ENCODE peak calls at places on chromosomes 11 and 22, in ten cellular contexts. M is lower leg skin; D is fibroblast of pulmonary artery; A is CD4-positive, alpha-beta memory T cell; H is OCI-LY7; S is mucosa of descending colon; P is GM23248; O is choroid plexus epithelial cell; L is neuronal stem cell; K is tibial nerve. C is an unnamed sample.

GRCh38 chr11:58912124-58912523 is 27.2 kb upstream of the GLYATL1 start:
- DNase-seq in M (no peak), D (peak; percentile 15), A (no peak), H (no peak), S (no peak), P (peak; percentile 46), O (no peak), L (no peak), K (no peak), C (no peak)

GRCh38 chr22:20965104-20965887 is 1.8 kb upstream of the AIFM3 start:
- DNase-seq in M (no peak), D (no peak), A (no peak), H (no peak), S (peak; percentile 72), P (no peak), O (no peak), L (no peak), K (no peak), C (peak; percentile 24)

GRCh38 chr22:22934543-22935055 is 47.0 kb downstream of the IGLL5 start:
- DNase-seq in M (no peak), D (no peak), A (no peak), H (peak; percentile 48), S (peak; percentile 7), P (no peak), O (no peak), L (no peak), K (no peak), C (no peak)

GRCh38 chr11:78196661-78197091 is 8.0 kb downstream of the USP35 start:
- DNase-seq in M (no peak), D (no peak), A (no peak), H (no peak), S (no peak), P (no peak), O (no peak), L (no peak), K (no peak), C (no peak)

GRCh38 chr11:32088117-32088941 is 2.5 kb upstream of the RCN1 start:
- DNase-seq in M (no peak), D (peak; percentile 96), A (no peak), H (no peak), S (no peak), P (peak; percentile 86), O (peak; percentile 95), L (no peak), K (peak; percentile 24), C (peak; percentile 75)

GRCh38 chr11:61581931-61582330 is 1.1 kb upstream of the SYT7 start:
- DNase-seq in M (no peak), D (no peak), A (no peak), H (no peak), S (no peak), P (no peak), O (no peak), L (no peak), K (no peak), C (no peak)

GRCh38 chr11:103832762-103833161 is 203.7 kb upstream of the DDI1 start:
- DNase-seq in M (no peak), D (no peak), A (no peak), H (no peak), S (no peak), P (no peak), O (peak; percentile 36), L (no peak), K (no peak), C (no peak)

GRCh38 chr11:92192141-92192540 is 32.5 kb upstream of the FAT3 start:
- DNase-seq in M (no peak), D (no peak), A (no peak), H (no peak), S (no peak), P (no peak), O (no peak), L (no peak), K (no peak), C (no peak)

GRCh38 chr11:95675585-95675984 is 114.0 kb downstream of the FAM76B start:
- DNase-seq in M (no peak), D (no peak), A (no peak), H (no peak), S (no peak), P (no peak), O (no peak), L (no peak), K (no peak), C (no peak)

DNA sequence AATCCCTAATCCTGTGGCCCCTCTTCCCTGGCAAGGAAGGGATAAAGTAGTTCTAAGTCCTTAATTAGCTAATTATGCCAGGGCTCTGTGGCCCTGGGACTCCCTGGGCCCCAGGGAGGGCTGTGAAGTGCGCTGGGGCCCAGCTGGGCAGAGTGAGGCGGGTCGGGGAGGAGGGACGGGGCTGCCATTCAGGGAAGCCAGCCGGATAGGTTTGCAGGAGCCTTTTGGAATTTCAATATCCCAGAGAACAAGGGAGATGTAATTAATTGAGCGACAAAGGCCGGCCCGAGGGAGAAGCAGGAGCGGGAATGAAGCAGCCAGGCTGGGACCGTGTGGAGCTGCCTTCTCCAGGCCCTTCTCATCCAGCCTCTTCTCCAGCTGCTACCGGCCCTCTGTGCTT is 61.3 kb downstream of the CACNA1I start:
- DNase-seq in M (no peak), D (no peak), A (no peak), H (no peak), S (no peak), P (no peak), O (no peak), L (peak; percentile 21), K (no peak), C (no peak)
- H3K4me3 ChIP-seq in M (no peak overlapping the region), D (no peak overlapping the region), A (no peak overlapping the region), H (no peak overlapping the region), S (no peak overlapping the region), P (no peak overlapping the region), O (no peak overlapping the region), L (no peak overlapping the region), K (no peak overlapping the region), C (no peak overlapping the region)

DNA sequence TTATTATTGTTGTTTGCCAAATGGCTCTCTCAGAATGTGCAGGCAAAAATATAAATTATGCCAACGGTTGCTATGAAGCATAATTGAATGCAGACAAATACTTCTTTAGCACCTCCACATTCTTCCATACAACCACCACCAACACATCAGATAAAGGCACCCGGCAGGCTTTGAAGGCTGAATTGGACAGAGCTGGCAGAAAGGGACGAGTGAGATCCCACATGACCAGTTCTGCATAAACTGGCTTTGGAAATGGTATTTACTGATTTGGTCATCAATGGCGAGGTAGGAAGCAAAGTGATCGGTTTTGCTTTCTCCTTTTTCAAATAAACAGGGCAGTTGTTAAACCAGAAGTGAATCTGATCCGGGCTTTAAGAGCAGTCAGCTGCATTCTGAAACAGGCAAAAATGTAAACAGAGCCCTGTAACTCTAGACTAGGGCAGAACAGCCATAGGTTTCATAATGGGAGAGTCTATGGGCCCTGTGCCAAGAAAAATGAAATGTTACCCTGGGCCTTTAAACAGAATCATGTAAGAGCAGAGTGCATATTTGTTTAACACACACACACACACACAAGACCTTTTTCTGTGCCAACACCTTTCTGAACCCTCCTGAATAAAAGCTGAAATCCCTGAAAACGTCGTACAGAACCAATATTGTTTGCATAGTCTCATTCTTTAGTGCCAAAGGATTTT is 97.7 kb downstream of the MPPED2 start:
- DNase-seq in M (no peak), D (peak; percentile 37), A (no peak), H (no peak), S (no peak), P (no peak), O (peak; percentile 94), L (no peak), K (no peak), C (no peak)
- H3K4me3 ChIP-seq in M (no peak overlapping the region), D (no peak overlapping the region), A (no peak overlapping the region), H (no peak overlapping the region), S (no peak overlapping the region), P (no peak overlapping the region), O (peak overlapping the region; percentile 47), L (no peak overlapping the region), K (no peak overlapping the region), C (no peak overlapping the region)

GRCh38 chr11:66293352-66293751 is 1.7 kb downstream of the TMEM151A start:
- DNase-seq in M (no peak), D (no peak), A (no peak), H (no peak), S (no peak), P (no peak), O (no peak), L (no peak), K (no peak), C (no peak)

GRCh38 chr11:66291303-66291705 is 390 bp upstream of the TMEM151A start:
- DNase-seq in M (no peak), D (no peak), A (no peak), H (no peak), S (no peak), P (no peak), O (no peak), L (no peak), K (no peak), C (no peak)

GRCh38 chr11:66290332-66290629 is 1.3 kb upstream of the YIF1A start:
- DNase-seq in M (no peak), D (no peak), A (no peak), H (no peak), S (no peak), P (no peak), O (no peak), L (no peak), K (no peak), C (no peak)

GRCh38 chr11:66292543-66293332 is 1.0 kb downstream of the TMEM151A start:
- DNase-seq in M (no peak), D (no peak), A (no peak), H (no peak), S (no peak), P (no peak), O (no peak), L (no peak), K (no peak), C (no peak)

DNA sequence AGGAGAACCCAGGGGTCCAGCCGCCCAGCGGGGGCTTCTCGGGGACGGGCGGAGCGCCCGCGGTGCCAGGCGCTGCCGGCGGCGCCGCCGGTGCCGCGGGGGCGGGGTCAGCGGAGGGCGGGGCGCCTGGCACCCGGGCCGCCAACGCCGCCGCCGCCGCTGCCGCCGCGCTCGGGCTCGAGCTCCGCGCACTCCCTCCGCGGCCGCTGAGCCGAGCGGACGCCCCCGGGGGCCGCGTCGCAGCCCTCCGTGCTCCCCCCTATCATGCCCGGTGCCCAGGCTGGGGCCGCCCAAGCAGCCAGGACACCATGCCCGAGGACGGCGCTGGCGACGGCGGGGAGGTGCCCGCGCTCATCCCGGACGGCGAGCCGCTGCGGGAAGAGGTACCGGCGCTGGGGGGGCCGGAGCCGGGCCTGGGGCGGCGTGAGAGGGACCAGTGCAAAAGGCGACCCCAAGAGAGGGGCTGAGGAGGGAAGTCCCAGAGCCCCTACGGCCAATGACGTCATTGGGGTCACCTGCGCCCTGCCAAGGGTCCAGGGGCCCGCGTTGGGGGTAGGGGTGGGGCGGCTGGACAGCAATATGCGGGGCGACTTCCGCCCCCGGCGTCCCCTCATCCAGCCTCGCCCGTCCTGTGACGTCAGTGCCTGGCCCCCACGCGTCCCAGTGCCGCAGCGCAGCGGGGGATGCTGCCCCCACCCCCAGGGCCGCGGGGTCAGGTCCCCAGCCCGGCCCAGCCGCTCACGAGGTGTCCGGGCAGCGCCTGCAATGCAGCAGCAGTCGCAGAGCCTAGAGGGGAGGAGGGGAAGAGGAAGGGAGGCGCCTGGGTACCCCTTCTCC is at the start of gene TMEM151A:
- DNase-seq in M (no peak), D (no peak), A (no peak), H (no peak), S (no peak), P (peak; percentile 35), O (no peak), L (no peak), K (no peak), C (no peak)
- H3K4me3 ChIP-seq in M (no peak within 1 kb of the TSS), D (no peak within 1 kb of the TSS), A (no peak within 1 kb of the TSS), H (no peak within 1 kb of the TSS), S (no peak within 1 kb of the TSS), P (peak within 1 kb of the TSS; percentile 51), O (peak within 1 kb of the TSS; percentile 34), L (peak within 1 kb of the TSS; percentile 71), K (peak within 1 kb of the TSS; percentile 29), C (peak within 1 kb of the TSS; percentile 36)

DNA sequence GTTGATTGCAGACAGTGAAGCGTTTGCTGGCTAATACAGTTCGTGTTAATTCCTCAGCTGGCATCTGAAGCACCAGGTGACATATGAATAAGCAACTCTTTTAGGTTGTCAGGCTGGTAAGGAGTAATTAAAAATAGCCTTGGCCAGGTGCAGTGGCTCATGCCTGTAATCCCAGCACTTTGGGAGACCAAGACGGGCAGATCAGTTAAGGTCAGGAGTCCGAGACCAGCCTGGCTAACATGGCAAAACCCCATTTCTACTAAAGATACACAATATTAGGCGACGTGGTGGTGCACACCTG is 74.9 kb downstream of the CECR2 start:
- DNase-seq in M (no peak), D (no peak), A (no peak), H (no peak), S (no peak), P (no peak), O (no peak), L (no peak), K (no peak), C (no peak)
- H3K4me3 ChIP-seq in M (no peak overlapping the region), D (no peak overlapping the region), A (no peak overlapping the region), H (no peak overlapping the region), S (no peak overlapping the region), P (no peak overlapping the region), O (no peak overlapping the region), L (no peak overlapping the region), K (no peak overlapping the region), C (no peak overlapping the region)

C was measured in thyroid gland.